ENCODE peak calls at places on chromosome 6, in four cellular contexts. A is heart left ventricle, H is SJSA1, Z is cardiac muscle cell. N is an unnamed sample. For H3K4me1, the result is how much of the 10 kb centered on the place peaks cover.

GRCh38 chr6:110949679-110950285 is 8.7 kb upstream of the GTF3C6 start:
- DNase-seq in A (no peak), H (peak), Z (peak), N (no peak)

GRCh38 chr6:152201134-152201533 is 393.7 kb downstream of the ESR1 start:
- DNase-seq in A (no peak), H (no peak), Z (no peak), N (no peak)

GRCh38 chr6:95091823-95092436 is 485.4 kb upstream of the MANEA start:
- DNase-seq in H (peak), Z (peak), A (no peak), N (no peak)

GRCh38 chr6:140012146-140012545 is 637.7 kb upstream of the CITED2 start:
- DNase-seq in A (no peak), Z (no peak), H (no peak), N (no peak)

GRCh38 chr6:152267967-152268845 is 369.0 kb downstream of the SYNE1 start:
- DNase-seq in H (peak), Z (peak), A (no peak), N (no peak)

GRCh38 chr6:93035756-93036155 is 383.6 kb downstream of the EPHA7 start:
- DNase-seq in Z (no peak), H (no peak), A (no peak), N (no peak)

GRCh38 chr6:31907158-31907813 is 5.4 kb upstream of the ZBTB12 start:
- DNase-seq in A (no peak), H (no peak), Z (peak), N (no peak)

GRCh38 chr6:44201638-44202303 is 15.0 kb upstream of the MYMX start:
- DNase-seq in H (no peak), A (no peak), Z (no peak), N (no peak)

GRCh38 chr6:166760288-166760687 is 133.2 kb upstream of the RPS6KA2 start:
- DNase-seq in H (no peak), A (no peak), Z (no peak), N (no peak)

GRCh38 chr6:45454008-45454911 is 76.5 kb upstream of the SUPT3H start:
- DNase-seq in H (peak), A (no peak), Z (no peak), N (no peak)

GRCh38 chr6:50849781-50850180 is 31.1 kb downstream of the TFAP2B start:
- DNase-seq in A (no peak), H (no peak), Z (no peak), N (no peak)

GRCh38 chr6:53659458-53659857 is 6.1 kb downstream of the KLHL31 start:
- DNase-seq in H (no peak), A (no peak), Z (no peak), N (no peak)

DNA sequence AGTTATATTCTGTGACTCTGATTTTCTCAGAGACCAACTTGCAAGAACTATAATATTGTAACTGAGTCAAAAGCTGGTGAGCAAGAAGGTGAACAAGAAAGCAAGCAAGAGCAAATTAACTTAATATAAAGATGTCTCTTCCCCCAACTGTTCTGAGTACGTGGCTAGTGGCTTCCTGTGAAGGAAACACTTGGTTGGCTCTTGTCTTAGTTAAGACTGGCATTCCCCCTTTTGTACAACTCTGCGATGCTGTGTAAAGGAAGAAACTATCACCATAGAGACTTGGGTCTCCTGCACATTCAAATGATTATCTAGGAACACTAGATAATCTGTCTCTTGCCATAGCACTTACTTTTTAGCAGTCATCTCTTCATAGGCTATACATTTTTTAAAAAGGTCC is 47.3 kb upstream of the TNFAIP3 start:
- DNase-seq in A (no peak), H (no peak), Z (no peak), N (no peak)
- H3K4me1 ChIP-seq in A (under half), H (under half), Z (under half), N (under half)

GRCh38 chr6:90351696-90352095 is 55.1 kb upstream of the BACH2 start:
- DNase-seq in A (no peak), Z (peak), H (peak), N (no peak)
- H3K4me3 ChIP-seq in A (no peak), Z (no peak), H (no peak), N (no peak)

DNA sequence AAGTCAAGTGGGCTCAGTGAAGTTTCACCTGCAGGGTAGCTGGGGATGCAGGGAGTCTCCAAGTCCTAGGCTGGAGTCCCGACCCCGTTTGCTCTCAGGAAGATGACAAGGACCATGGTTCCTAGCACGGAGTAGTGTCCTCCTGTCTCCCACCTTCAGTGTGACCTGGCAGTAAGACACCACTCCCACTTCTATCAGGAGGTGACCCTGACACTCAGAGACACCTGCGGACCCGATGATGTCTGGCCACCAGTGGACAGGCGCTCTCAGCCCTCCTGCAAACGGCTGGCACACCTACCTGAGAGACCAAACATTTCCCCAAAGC is 1.1 kb downstream of the SOD2 start:
- DNase-seq in H (no peak), A (no peak), Z (no peak), N (no peak)
- H3K27ac ChIP-seq in H (no peak), A (peak), Z (peak), N (peak)

GRCh38 chr6:34358389-34358906 is 34.0 kb downstream of the NUDT3 start:
- DNase-seq in Z (peak), H (no peak), A (no peak), N (no peak)

GRCh38 chr6:34362176-34362575 is 30.3 kb downstream of the NUDT3 start:
- DNase-seq in H (no peak), A (no peak), Z (no peak), N (no peak)

GRCh38 chr6:34362909-34363713 is 29.4 kb downstream of the NUDT3 start:
- DNase-seq in H (no peak), Z (no peak), A (no peak), N (no peak)

GRCh38 chr6:34359438-34360158 is 32.9 kb downstream of the NUDT3 start:
- DNase-seq in H (no peak), Z (no peak), A (no peak), N (no peak)

DNA sequence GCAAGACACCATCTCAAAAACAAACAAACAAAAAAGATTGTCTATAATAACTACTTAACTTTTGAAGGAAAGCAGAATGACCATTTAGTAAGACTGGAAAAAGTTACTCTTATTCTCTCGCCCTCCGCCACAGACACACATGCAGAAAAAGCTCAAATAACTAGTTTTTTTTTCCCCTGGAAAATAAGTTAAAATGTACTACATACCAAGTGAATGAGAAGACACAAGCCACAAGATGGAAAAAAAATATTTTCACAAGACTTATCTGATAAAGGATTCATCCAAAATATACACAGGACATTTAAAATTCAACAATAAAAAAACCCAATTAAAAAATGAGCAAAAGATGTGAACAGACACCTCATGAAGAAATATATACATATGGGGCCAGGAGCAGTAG is 31.9 kb downstream of the NUDT3 start:
- DNase-seq in Z (peak), A (no peak), H (no peak), N (no peak)
- H3K4me1 ChIP-seq in Z (under half), A (under half), H (under half), N (half or more)

DNA sequence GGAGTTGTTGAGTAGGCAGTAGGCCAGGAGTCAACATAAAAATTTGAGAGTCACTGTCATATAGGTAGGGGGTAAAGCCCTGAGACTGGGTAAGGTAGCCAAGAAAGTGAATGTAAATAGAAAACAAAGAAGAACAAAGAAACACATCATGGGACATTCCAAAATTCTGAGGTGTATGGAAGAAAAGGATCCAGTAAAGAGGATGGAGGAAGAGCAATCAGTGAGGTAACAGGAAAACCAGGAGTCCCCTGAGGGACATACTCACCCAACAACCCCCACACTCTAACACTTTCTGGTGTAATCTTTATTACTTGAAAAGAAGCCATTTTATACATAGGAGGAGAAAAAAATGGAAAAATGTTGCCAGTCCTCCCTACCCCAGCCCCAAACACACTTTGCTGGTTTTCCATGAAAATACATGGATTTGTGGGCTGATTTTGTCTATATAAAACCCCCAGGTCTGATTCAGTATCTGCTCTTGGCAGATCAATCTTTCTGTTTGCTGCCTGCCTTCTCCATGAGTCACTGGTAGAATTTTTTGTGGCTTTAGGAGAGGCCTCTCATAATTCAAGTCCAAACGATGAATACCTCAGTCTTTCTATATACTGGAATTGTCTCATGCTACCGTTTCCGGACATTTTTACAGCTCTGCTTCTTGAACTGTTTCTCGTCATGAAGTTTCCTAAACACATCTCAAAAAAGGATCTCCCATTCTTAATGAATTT is 271.4 kb upstream of the MAN1A1 start:
- DNase-seq in H (peak), Z (peak), A (no peak), N (no peak)
- H3K4me3 ChIP-seq in H (no peak), Z (no peak), A (no peak), N (no peak)

DNA sequence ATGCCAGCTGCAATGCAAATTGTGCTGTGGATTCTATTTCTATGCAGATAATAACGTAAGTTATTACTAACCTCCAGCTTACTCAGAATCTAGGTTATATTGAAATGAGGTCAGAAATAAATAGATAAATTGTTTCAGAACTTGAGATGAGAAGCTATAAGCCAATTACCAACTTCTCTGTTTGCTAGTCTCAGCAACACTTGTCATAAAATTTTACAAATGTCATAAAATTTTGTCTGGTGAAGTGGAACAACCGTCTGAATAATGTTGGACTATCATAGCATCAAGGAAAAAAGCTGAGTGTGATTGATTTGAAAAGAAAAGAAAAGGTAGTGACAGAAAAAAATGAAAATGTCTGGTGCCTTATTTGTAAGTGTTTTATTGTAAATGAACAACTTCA is 36.7 kb downstream of the COL9A1 start:
- DNase-seq in H (no peak), A (no peak), Z (no peak), N (no peak)
- H3K27ac ChIP-seq in H (no peak), A (no peak), Z (no peak), N (no peak)

GRCh38 chr6:37620519-37620918 is 77.2 kb downstream of the MDGA1 start:
- DNase-seq in A (no peak), Z (no peak), H (no peak), N (no peak)
- H3K4me1 ChIP-seq in A (under half), Z (under half), H (under half), N (under half)

GRCh38 chr6:28803337-28803709 is 120.5 kb downstream of the TRIM27 start:
- DNase-seq in A (no peak), H (no peak), Z (no peak), N (no peak)
- H3K4me3 ChIP-seq in A (no peak), H (no peak), Z (no peak), N (no peak)

N was measured in heart right ventricle.